ENCODE peak calls at places on chromosome 1, in four cellular contexts. U is fibroblast of the aortic adventitia, F is H9, L is left ventricle myocardium superior. E is an unnamed sample.

GRCh38 chr1:118143828-118144227 is 41.2 kb downstream of the SPAG17 start:
- DNase-seq in L (no peak), F (no peak), U (no peak), E (no peak)

GRCh38 chr1:20726932-20727745 is 5.4 kb downstream of the SH2D5 start:
- DNase-seq in F (no peak), L (peak), U (no peak), E (no peak)

GRCh38 chr1:26833432-26834405 is 7.2 kb downstream of the ZDHHC18 start:
- DNase-seq in U (no peak), F (no peak), L (peak), E (no peak)

GRCh38 chr1:119116725-119117124 is 23.7 kb downstream of the WARS2 start:
- DNase-seq in U (peak), L (no peak), F (no peak), E (no peak)

GRCh38 chr1:49298304-49298703 is 521.6 kb upstream of the BEND5 start:
- DNase-seq in L (peak), U (no peak), F (peak), E (no peak)

GRCh38 chr1:243715285-243715684 is 134.8 kb downstream of the AKT3 start:
- DNase-seq in U (no peak), L (no peak), F (no peak), E (no peak)

GRCh38 chr1:156117414-156118174 is 3.1 kb downstream of the LMNA start:
- DNase-seq in L (no peak), F (no peak), U (no peak), E (no peak)

GRCh38 chr1:177235350-177235749 is 64.6 kb downstream of the BRINP2 start:
- DNase-seq in L (no peak), U (no peak), F (no peak), E (no peak)

GRCh38 chr1:62437273-62437945 is 560 bp downstream of the USP1 start:
- DNase-seq in U (peak), L (no peak), F (no peak), E (peak)

GRCh38 chr1:94773931-94774422 is 46.2 kb upstream of the SLC44A3 start:
- DNase-seq in U (no peak), F (no peak), L (no peak), E (no peak)